ENCODE peak calls at places on chromosomes 11 and 22, in five cellular contexts. F, T, K, W and H are unnamed samples.
A peak's percentile ranks its signal among the peaks of the same experiment; 100 is the strongest.

GRCh38 chr11:72740562-72741428 is 11.4 kb downstream of the ARAP1 start:
- DNase-seq in K (no peak), T (no peak), F (no peak), W (no peak), H (no peak)

GRCh38 chr11:43359432-43359818 is 705 bp downstream of the TTC17 start:
- DNase-seq in K (no peak), F (no peak), T (no peak), W (peak; percentile 17), H (no peak)

GRCh38 chr11:2574553-2575535 is 125.0 kb downstream of the KCNQ1OT1 start:
- DNase-seq in W (no peak), T (peak; percentile 5), F (peak; percentile 89), K (peak; percentile 17), H (peak; percentile 36)

GRCh38 chr22:20641198-20641892 is 132.6 kb upstream of the SERPIND1 start:
- DNase-seq in W (no peak), K (no peak), T (no peak), F (peak; percentile 35), H (no peak)

GRCh38 chr22:47850644-47851151 is 1088.2 kb downstream of the TBC1D22A start:
- DNase-seq in F (no peak), T (no peak), K (no peak), W (no peak), H (no peak)

GRCh38 chr11:10865837-10866270 is 8.0 kb upstream of the ZBED5 start:
- DNase-seq in T (no peak), F (no peak), K (no peak), W (no peak), H (no peak)

GRCh38 chr22:48829908-48830307 is 997.8 kb downstream of the BRD1 start:
- DNase-seq in T (no peak), W (no peak), F (no peak), K (no peak), H (no peak)

GRCh38 chr11:115222218-115222862 is 281.9 kb downstream of the CADM1 start:
- DNase-seq in T (no peak), W (peak; percentile 87), F (no peak), K (no peak), H (no peak)

GRCh38 chr11:44861829-44862545 is 88.7 kb downstream of the TP53I11 start:
- DNase-seq in W (peak; percentile 99), F (peak; percentile 58), K (peak; percentile 86), T (peak; percentile 68), H (peak; percentile 3)

GRCh38 chr11:58900479-58901420 is 38.5 kb upstream of the GLYATL1 start:
- DNase-seq in T (peak; percentile 59), F (peak; percentile 83), K (peak; percentile 59), W (peak; percentile 78), H (peak; percentile 41)

GRCh38 chr22:49392841-49393510 is 434.7 kb downstream of the BRD1 start:
- DNase-seq in K (no peak), W (no peak), T (no peak), F (no peak), H (no peak)

GRCh38 chr11:68773521-68774187 is 22.3 kb upstream of the TESMIN start:
- DNase-seq in K (no peak), T (no peak), W (peak; percentile 25), F (no peak), H (no peak)

GRCh38 chr11:134014502-134014901 is 54.4 kb upstream of the JAM3 start:
- DNase-seq in T (no peak), F (no peak), K (no peak), W (no peak), H (no peak)

GRCh38 chr11:122676638-122677037 is 21.1 kb downstream of the UBASH3B start:
- DNase-seq in T (no peak), W (no peak), K (no peak), F (no peak), H (no peak)

GRCh38 chr11:77471520-77472234 is 2.2 kb downstream of the PAK1 start:
- DNase-seq in F (peak; percentile 72), K (no peak), T (no peak), W (no peak), H (no peak)

GRCh38 chr11:44978961-44979331 is 28.3 kb upstream of the TP53I11 start:
- DNase-seq in T (no peak), W (no peak), F (peak; percentile 89), K (no peak), H (no peak)

GRCh38 chr11:40188848-40189247 is 1270.6 kb downstream of the LRRC4C start:
- DNase-seq in W (no peak), F (peak; percentile 67), K (no peak), T (no peak), H (no peak)

GRCh38 chr11:44950625-44951472 is at the start of gene TP53I11:
- DNase-seq in W (peak; percentile 25), T (peak; percentile 88), K (peak; percentile 71), F (peak; percentile 83), H (no peak)

GRCh38 chr11:94602430-94603372 is 35.5 kb downstream of the PIWIL4 start:
- DNase-seq in K (peak; percentile 59), F (peak; percentile 67), T (peak; percentile 61), W (peak; percentile 89), H (peak; percentile 9)

GRCh38 chr11:2269601-2270321 is 627 bp downstream of the ASCL2 start:
- DNase-seq in K (no peak), F (peak; percentile 74), W (no peak), T (no peak), H (no peak)

GRCh38 chr11:894575-895201 is 15.9 kb downstream of the CHID1 start:
- DNase-seq in K (no peak), T (no peak), F (no peak), W (no peak), H (no peak)

GRCh38 chr22:20746466-20747189 is 27.3 kb upstream of the SERPIND1 start:
- DNase-seq in W (no peak), F (no peak), K (no peak), T (no peak), H (no peak)

GRCh38 chr22:44422742-44423370 is 75.2 kb downstream of the RTL6 start:
- DNase-seq in F (peak; percentile 56), W (no peak), K (no peak), T (no peak), H (no peak)

GRCh38 chr11:34174411-34175041 is 69.1 kb downstream of the NAT10 start:
- DNase-seq in F (peak; percentile 86), T (peak; percentile 85), W (peak; percentile 47), K (peak; percentile 82), H (peak; percentile 67)

GRCh38 chr11:14537134-14537599 is 17.0 kb upstream of the PSMA1 start:
- DNase-seq in W (peak; percentile 31), K (peak; percentile 25), F (no peak), T (no peak), H (no peak)

GRCh38 chr11:111718436-111719325 is 47.5 kb downstream of the PPP2R1B start:
- DNase-seq in K (no peak), T (no peak), W (peak; percentile 66), F (peak; percentile 73), H (no peak)

GRCh38 chr11:114078423-114078822 is 18.9 kb downstream of the ZBTB16 start:
- DNase-seq in T (no peak), K (no peak), W (no peak), F (no peak), H (no peak)

GRCh38 chr11:103959279-103959930 is 77.0 kb upstream of the DDI1 start:
- DNase-seq in K (no peak), T (no peak), W (peak; percentile 71), F (no peak), H (no peak)

GRCh38 chr11:121699801-121700200 is 247.0 kb upstream of the SORL1-AS1 start:
- DNase-seq in K (no peak), W (no peak), T (no peak), F (no peak), H (no peak)

GRCh38 chr11:33936745-33937612 is 45.1 kb upstream of the LMO2 start:
- DNase-seq in K (peak; percentile 82), F (no peak), W (peak; percentile 89), T (peak; percentile 63), H (no peak)

DNA sequence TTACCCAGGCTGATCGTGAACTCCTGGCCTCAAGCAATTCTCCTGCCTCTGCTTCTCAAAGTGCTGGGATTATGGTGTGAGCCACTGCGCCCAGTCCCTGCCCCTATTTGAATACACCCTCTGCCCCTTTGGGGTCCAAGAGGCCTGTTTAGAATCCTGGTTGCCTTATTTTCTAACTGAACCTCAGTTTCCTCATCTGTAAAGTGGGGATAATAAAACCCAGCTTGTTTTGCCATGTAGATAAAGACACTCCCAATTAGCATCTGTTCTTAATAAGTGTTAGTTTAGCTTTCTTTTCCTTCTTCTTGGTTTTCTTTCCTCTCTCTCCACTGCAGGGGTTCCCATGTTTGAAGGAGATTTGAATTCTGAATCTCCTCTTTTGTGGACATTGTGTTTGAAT is 4.8 kb downstream of the MIAT start:
- DNase-seq in K (no peak), F (no peak), W (no peak), T (no peak), H (no peak)
- H3K27ac ChIP-seq in K (no peak overlapping the region), F (no peak overlapping the region), W (no peak overlapping the region), T (no peak overlapping the region), H (no peak overlapping the region)

GRCh38 chr22:39448205-39449054 is 8.4 kb upstream of the MGAT3 start:
- DNase-seq in K (no peak), W (no peak), F (peak; percentile 59), T (no peak), H (no peak)

GRCh38 chr22:39444247-39444800 is 12.5 kb upstream of the MGAT3 start:
- DNase-seq in K (no peak), W (no peak), F (no peak), T (no peak), H (no peak)

GRCh38 chr22:39443416-39443815 is 13.4 kb upstream of the MGAT3 start:
- DNase-seq in K (no peak), W (no peak), T (no peak), F (no peak), H (no peak)

GRCh38 chr22:39444937-39445465 is 11.8 kb upstream of the MGAT3 start:
- DNase-seq in T (no peak), W (no peak), F (no peak), K (no peak), H (no peak)

DNA sequence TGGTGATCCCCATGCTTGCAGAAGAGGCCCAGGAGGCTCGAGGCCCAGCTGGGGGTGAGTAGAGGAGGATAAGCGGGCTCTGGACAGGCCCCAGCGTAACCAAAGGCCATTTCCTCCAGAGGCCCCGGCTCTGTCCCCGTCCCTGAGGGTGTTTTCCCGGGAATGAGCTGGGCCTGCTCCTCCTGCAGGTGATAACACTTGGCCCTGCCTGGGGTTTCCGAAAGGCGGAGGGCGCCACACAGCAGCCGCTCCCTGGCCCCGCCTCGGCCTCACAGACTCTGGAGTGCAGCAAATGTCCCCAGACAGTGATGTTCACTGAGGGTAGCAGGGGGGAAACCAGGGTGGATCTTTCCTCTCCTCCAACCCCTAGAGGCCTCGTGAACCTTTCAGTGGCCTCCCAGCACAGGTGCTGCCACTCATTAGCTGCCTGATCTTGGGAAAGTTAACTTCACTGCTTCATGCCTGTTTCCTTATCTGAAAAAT is 10.5 kb upstream of the MGAT3 start:
- DNase-seq in K (no peak), W (no peak), T (no peak), F (peak; percentile 68), H (no peak)
- H3K27ac ChIP-seq in K (no peak overlapping the region), W (no peak overlapping the region), T (no peak overlapping the region), F (peak overlapping the region; percentile 65), H (no peak overlapping the region)

GRCh38 chr22:46710842-46711241 is 27.2 kb downstream of the CERK start:
- DNase-seq in T (no peak), W (no peak), F (no peak), K (no peak), H (no peak)
- H3K27ac ChIP-seq in T (no peak overlapping the region), W (no peak overlapping the region), F (no peak overlapping the region), K (no peak overlapping the region), H (no peak overlapping the region)

DNA sequence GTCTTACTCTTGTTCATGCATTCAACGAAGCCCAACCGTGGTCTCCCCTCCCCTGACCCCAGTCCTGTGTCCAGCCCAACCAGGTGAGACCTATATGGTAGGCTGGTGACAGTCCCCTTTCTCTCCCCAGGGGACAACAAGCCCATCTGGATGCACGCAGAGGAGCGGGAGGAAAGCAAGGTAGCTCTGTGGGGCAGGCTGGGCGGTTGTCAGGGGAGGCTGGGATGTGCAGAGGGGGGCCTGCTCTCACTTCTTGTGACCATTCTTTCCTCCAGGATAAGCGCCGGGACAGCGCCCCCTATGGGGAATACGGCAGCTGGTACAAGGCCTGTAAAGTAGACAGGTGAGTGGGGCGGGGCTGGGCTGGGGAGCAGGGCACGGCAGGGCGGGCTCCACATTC is 3.5 kb upstream of the RAB1B start:
- DNase-seq in F (peak; percentile 36), K (no peak), W (no peak), T (no peak), H (no peak)
- H3K27ac ChIP-seq in F (no peak overlapping the region), K (no peak overlapping the region), W (no peak overlapping the region), T (no peak overlapping the region), H (no peak overlapping the region)